ENCODE peak calls at places on chromosomes 3 and 15, in six cellular contexts. F is lung; T is SW480; S is endodermal cell; M is activated CD8-positive, alpha-beta memory T cell treated with anti-CD3 and anti-CD28 coated beads for 1 hour; V is stimulated activated CD4-positive, alpha-beta T cell treated with anti-CD3 and anti-CD28 coated beads, Interleukin-2, amount 100 ng/mL, for 48 hours. Q is an unnamed sample.

GRCh38 chr3:105527538-105527937 is 160.8 kb downstream of the ALCAM start:
- DNase-seq in V (no peak), F (no peak), T (peak), M (no peak), S (no peak), Q (no peak)

GRCh38 chr3:129344540-129345220 is 66.0 kb downstream of the HMCES start:
- DNase-seq in V (no peak), F (no peak), M (no peak), T (no peak), S (peak), Q (no peak)

GRCh38 chr15:77537006-77537405 is 95.7 kb downstream of the LINGO1 start:
- DNase-seq in S (no peak), M (no peak), F (no peak), T (no peak), V (no peak), Q (peak)

GRCh38 chr3:138114431-138114918 is 933 bp downstream of the DZIP1L start:
- DNase-seq in V (no peak), T (no peak), S (peak), M (no peak), F (no peak), Q (no peak)

GRCh38 chr3:195086341-195086740 is 184.6 kb downstream of the XXYLT1 start:
- DNase-seq in S (no peak), M (no peak), F (no peak), V (no peak), T (no peak), Q (no peak)

GRCh38 chr3:12454076-12454807 is 30.0 kb upstream of the TSEN2 start:
- DNase-seq in S (peak), V (no peak), F (no peak), T (no peak), M (no peak), Q (peak)

GRCh38 chr3:10006048-10006761 is 19.6 kb upstream of the EMC3 start:
- DNase-seq in F (no peak), S (no peak), V (no peak), M (no peak), T (no peak), Q (no peak)

GRCh38 chr15:71237456-71238188 is 122.4 kb downstream of the THSD4 start:
- DNase-seq in F (no peak), V (no peak), S (no peak), T (peak), M (no peak), Q (no peak)

GRCh38 chr3:141228385-141228784 is 3.2 kb upstream of the PXYLP1 start:
- DNase-seq in M (no peak), T (no peak), S (no peak), F (no peak), V (no peak), Q (no peak)

GRCh38 chr15:45161666-45162065 is 26.1 kb downstream of the SHF start:
- DNase-seq in T (no peak), F (no peak), S (no peak), M (no peak), V (no peak), Q (no peak)

GRCh38 chr3:194166682-194167479 is 30.9 kb downstream of the HES1 start:
- DNase-seq in M (no peak), F (no peak), S (no peak), T (no peak), V (no peak), Q (no peak)

GRCh38 chr3:87461036-87461435 is 184.7 kb upstream of the POU1F1 start:
- DNase-seq in S (no peak), V (no peak), F (no peak), M (no peak), T (no peak), Q (peak)

GRCh38 chr15:89770041-89770440 is 6.1 kb upstream of the MESP2 start:
- DNase-seq in M (no peak), F (no peak), V (no peak), S (no peak), T (no peak), Q (peak)

GRCh38 chr3:148077318-148077923 is 620.3 kb upstream of the AGTR1 start:
- DNase-seq in M (no peak), S (no peak), F (no peak), V (no peak), T (peak), Q (no peak)

GRCh38 chr3:102478160-102478559 is 43.3 kb downstream of the ZPLD1 start:
- DNase-seq in S (no peak), F (no peak), V (no peak), T (no peak), M (no peak), Q (no peak)

GRCh38 chr3:84836961-84837360 is 121.8 kb upstream of the CADM2 start:
- DNase-seq in M (no peak), V (no peak), T (peak), S (peak), F (peak), Q (no peak)

GRCh38 chr3:114823061-114823460 is 324.0 kb downstream of the ZBTB20 start:
- DNase-seq in S (no peak), F (no peak), V (no peak), T (no peak), M (no peak), Q (no peak)

GRCh38 chr15:99925661-99926461 is 192.6 kb upstream of the LYSMD4 start:
- DNase-seq in V (peak), S (peak), F (peak), T (peak), M (peak), Q (no peak)

GRCh38 chr3:37607604-37608003 is 254.1 kb upstream of the CTDSPL start:
- DNase-seq in S (no peak), T (no peak), M (no peak), V (no peak), F (no peak), Q (no peak)

GRCh38 chr3:77411334-77411733 is 371.4 kb downstream of the ROBO2 start:
- DNase-seq in F (no peak), T (no peak), S (no peak), M (no peak), V (no peak), Q (no peak)

GRCh38 chr3:100244264-100244663 is 16.5 kb upstream of the TBC1D23 start:
- DNase-seq in S (no peak), T (no peak), V (no peak), F (no peak), M (no peak), Q (no peak)

GRCh38 chr3:60600848-60601247 is 650.4 kb downstream of the FHIT start:
- DNase-seq in F (no peak), S (no peak), V (no peak), M (no peak), T (no peak), Q (no peak)

GRCh38 chr3:38526792-38527191 is 30.7 kb downstream of the EXOG start:
- DNase-seq in F (no peak), M (no peak), S (no peak), T (no peak), V (no peak), Q (peak)

GRCh38 chr3:88957751-88958452 is 149.5 kb upstream of the EPHA3 start:
- DNase-seq in S (no peak), M (no peak), F (no peak), T (no peak), V (no peak), Q (no peak)

GRCh38 chr3:89570465-89570864 is 463.0 kb downstream of the EPHA3 start:
- DNase-seq in M (no peak), T (no peak), F (no peak), V (no peak), S (no peak), Q (no peak)

GRCh38 chr3:34067442-34068130 is 269.2 kb downstream of the PDCD6IP start:
- DNase-seq in M (no peak), V (no peak), T (no peak), F (no peak), S (no peak), Q (no peak)

GRCh38 chr3:58090351-58090750 is 82.1 kb downstream of the FLNB start:
- DNase-seq in M (no peak), F (no peak), V (no peak), S (no peak), T (no peak), Q (no peak)

GRCh38 chr3:72352176-72352575 is 496.1 kb downstream of the SHQ1 start:
- DNase-seq in F (no peak), V (no peak), M (no peak), S (peak), T (no peak), Q (no peak)

GRCh38 chr3:50617911-50618481 is 1.0 kb downstream of the MAPKAPK3 start:
- DNase-seq in T (no peak), M (no peak), F (no peak), S (no peak), V (no peak), Q (no peak)

GRCh38 chr3:126567696-126568438 is 9.1 kb upstream of the C3orf22 start:
- DNase-seq in F (peak), S (peak), M (no peak), V (no peak), T (peak), Q (peak)

GRCh38 chr3:99250821-99251355 is 349.4 kb upstream of the DCBLD2 start:
- DNase-seq in M (no peak), S (no peak), V (no peak), T (no peak), F (no peak), Q (no peak)

GRCh38 chr3:9078561-9079240 is 115.4 kb upstream of the RAD18 start:
- DNase-seq in V (no peak), F (no peak), S (peak), T (no peak), M (no peak), Q (no peak)

GRCh38 chr3:88618121-88618645 is 468.4 kb downstream of the C3orf38 start:
- DNase-seq in M (no peak), T (no peak), V (no peak), S (no peak), F (no peak), Q (no peak)

GRCh38 chr3:103684956-103685355 is 1250.1 kb downstream of the ZPLD1 start:
- DNase-seq in F (no peak), S (no peak), V (no peak), M (no peak), T (no peak), Q (no peak)

GRCh38 chr15:100878601-100879000 is 1.0 kb upstream of the ALDH1A3 start:
- DNase-seq in T (no peak), M (no peak), V (no peak), S (peak), F (no peak), Q (no peak)

GRCh38 chr3:126197854-126198584 is 17.6 kb upstream of the ALDH1L1 start:
- DNase-seq in S (peak), M (peak), T (peak), F (peak), V (peak), Q (no peak)

GRCh38 chr15:74835312-74835823 is 7.6 kb downstream of the ULK3 start:
- DNase-seq in T (peak), M (peak), S (peak), V (peak), F (peak), Q (peak)